ENCODE peak calls at places on chromosomes 4 and X, in six cellular contexts. A is GM10248; O is neural crest cell; J is Daoy; B is transverse colon; S is activated CD4-positive, alpha-beta T cell treated with anti-CD3 and anti-CD28 coated beads, Interleukin-2, amount 50 U/mL, for 1 hour. H is an unnamed sample.

GRCh38 chr4:59400334-59400733 is 1799.8 kb upstream of the ADGRL3 start:
- DNase-seq in J (no peak), S (no peak), O (no peak), B (no peak), A (no peak), H (no peak)

GRCh38 chrX:38859602-38860001 is 58.3 kb downstream of the MID1IP1 start:
- DNase-seq in O (no peak), S (no peak), B (no peak), J (no peak), A (no peak), H (no peak)

GRCh38 chrX:106928227-106928626 is 8.0 kb downstream of the CLDN2 start:
- DNase-seq in O (no peak), J (no peak), S (no peak), A (no peak), B (no peak), H (no peak)

GRCh38 chr4:171846232-171846631 is 33.0 kb downstream of the GALNTL6 start:
- DNase-seq in S (no peak), A (peak), O (peak), B (peak), J (no peak), H (no peak)

GRCh38 chr4:8507251-8507570 is 66.6 kb downstream of the TRMT44 start:
- DNase-seq in S (no peak), A (no peak), B (no peak), J (peak), O (no peak), H (no peak)

GRCh38 chr4:41734366-41734765 is 14.2 kb downstream of the PHOX2B start:
- DNase-seq in B (no peak), A (no peak), O (no peak), J (peak), S (no peak), H (no peak)

GRCh38 chr4:2449511-2450392 is 19.2 kb upstream of the RNF4 start:
- DNase-seq in J (no peak), B (no peak), O (no peak), S (no peak), A (no peak), H (no peak)

GRCh38 chr4:3765271-3766206 is 646 bp upstream of the ADRA2C start:
- DNase-seq in O (peak), B (no peak), A (no peak), J (peak), S (no peak), H (peak)

GRCh38 chr4:162732871-162733270 is 433.8 kb downstream of the NAF1 start:
- DNase-seq in A (no peak), B (no peak), J (no peak), O (no peak), S (no peak), H (no peak)

GRCh38 chrX:40694833-40695232 is 40.5 kb downstream of the MED14 start:
- DNase-seq in O (no peak), A (no peak), S (no peak), B (no peak), J (no peak), H (no peak)

GRCh38 chr4:123233409-123233808 is 163.2 kb upstream of the SPRY1 start:
- DNase-seq in J (no peak), O (no peak), S (no peak), A (no peak), B (no peak), H (no peak)

GRCh38 chrX:24528605-24529004 is 63.5 kb downstream of the PDK3 start:
- DNase-seq in B (no peak), J (no peak), S (no peak), O (no peak), A (no peak), H (no peak)

GRCh38 chr4:56803473-56803872 is 18.0 kb downstream of the SPINK2 start:
- DNase-seq in A (no peak), O (no peak), B (no peak), J (no peak), S (no peak), H (no peak)

GRCh38 chr4:105666693-105667092 is 41.8 kb downstream of the INTS12 start:
- DNase-seq in O (no peak), A (peak), B (no peak), J (no peak), S (no peak), H (no peak)

GRCh38 chr4:8199594-8200301 is 658 bp downstream of the SH3TC1 start:
- DNase-seq in S (peak), A (no peak), J (no peak), B (peak), O (no peak), H (no peak)

GRCh38 chr4:128871948-128872347 is 62.4 kb downstream of the JADE1 start:
- DNase-seq in O (no peak), S (no peak), J (peak), A (no peak), B (no peak), H (no peak)

GRCh38 chr4:54077812-54078211 is 13.4 kb upstream of the CHIC2 start:
- DNase-seq in J (peak), O (no peak), B (no peak), A (no peak), S (no peak), H (no peak)

GRCh38 chr4:109574443-109574850 is 14.4 kb downstream of the MCUB start:
- DNase-seq in O (no peak), A (no peak), J (no peak), B (no peak), S (no peak), H (no peak)

GRCh38 chr4:2290974-2291704 is 29.2 kb upstream of the MXD4 start:
- DNase-seq in A (peak), J (no peak), B (peak), S (peak), O (no peak), H (peak)

GRCh38 chr4:83613994-83614393 is 78.1 kb downstream of the GPAT3 start:
- DNase-seq in S (no peak), B (no peak), J (no peak), O (no peak), A (no peak), H (no peak)

GRCh38 chrX:331145-331771 is 12.7 kb upstream of the GTPBP6 start:
- DNase-seq in S (no peak), A (no peak), B (no peak), O (no peak), J (peak), H (no peak)

GRCh38 chrX:47568656-47569295 is 7.8 kb downstream of the ARAF start:
- DNase-seq in B (no peak), J (no peak), S (peak), A (no peak), O (peak), H (no peak)

GRCh38 chr4:163404570-163404969 is 60.9 kb downstream of the NPY5R start:
- DNase-seq in A (no peak), S (no peak), B (peak), O (no peak), J (no peak), H (no peak)

GRCh38 chrX:12685541-12685940 is 105.7 kb upstream of the PRPS2 start:
- DNase-seq in O (no peak), S (no peak), J (no peak), B (no peak), A (no peak), H (no peak)

GRCh38 chr4:78654809-78655208 is 103.2 kb downstream of the ANXA3 start:
- DNase-seq in A (no peak), J (no peak), B (no peak), O (no peak), S (no peak), H (no peak)

GRCh38 chr4:43816107-43816506 is 632.5 kb downstream of the KCTD8 start:
- DNase-seq in A (no peak), J (no peak), S (no peak), B (no peak), O (no peak), H (no peak)

GRCh38 chrX:41164469-41164868 is 79.2 kb downstream of the USP9X start:
- DNase-seq in S (no peak), A (no peak), B (peak), O (no peak), J (no peak), H (no peak)

GRCh38 chr4:108080752-108081151 is 88.0 kb downstream of the LEF1 start:
- DNase-seq in O (no peak), B (no peak), S (peak), A (no peak), J (no peak), H (no peak)

GRCh38 chrX:137227164-137227563 is 193.4 kb upstream of the GPR101 start:
- DNase-seq in J (no peak), S (no peak), O (no peak), A (no peak), B (no peak), H (no peak)

GRCh38 chr4:73864365-73864764 is 4.8 kb upstream of the CXCL1 start:
- DNase-seq in O (no peak), S (no peak), J (no peak), A (peak), B (no peak), H (no peak)

GRCh38 chr4:41692717-41693345 is 55.7 kb downstream of the PHOX2B start:
- DNase-seq in B (peak), S (peak), J (peak), O (peak), A (peak), H (peak)

GRCh38 chr4:20356565-20356964 is 104.9 kb downstream of the SLIT2 start:
- DNase-seq in O (peak), B (no peak), S (no peak), A (no peak), J (no peak), H (no peak)

GRCh38 chr4:13938299-13938698 is 310.8 kb upstream of the BOD1L1 start:
- DNase-seq in B (no peak), O (no peak), A (no peak), S (no peak), J (no peak), H (no peak)

GRCh38 chr4:13109536-13109935 is 374.6 kb downstream of the RAB28 start:
- DNase-seq in A (no peak), B (no peak), O (no peak), S (no peak), J (no peak), H (no peak)

GRCh38 chr4:156293657-156294297 is 340.1 kb upstream of the CTSO start:
- DNase-seq in A (no peak), B (no peak), S (no peak), J (peak), O (no peak), H (no peak)